ENCODE peak calls at places on chromosomes 16 and 17, in ten cellular contexts. H, Z, P, F, D, K, Q, R, M and U are unnamed samples.

GRCh38 chr16:13935408-13935807 is 15.5 kb downstream of the ERCC4 start:
- DNase-seq in H (no peak), Z (no peak), P (no peak), F (no peak), D (no peak), K (peak), Q (no peak), R (peak), M (peak), U (no peak)

GRCh38 chr17:73251871-73252270 is 9.8 kb downstream of the CPSF4L start:
- DNase-seq in H (no peak), Z (no peak), P (no peak), F (peak), D (no peak), K (no peak), Q (no peak), R (no peak), M (no peak), U (no peak)

GRCh38 chr16:54632322-54632721 is 298.3 kb upstream of the IRX5 start:
- DNase-seq in H (no peak), Z (no peak), P (no peak), F (no peak), D (no peak), K (no peak), Q (no peak), R (no peak), M (no peak), U (no peak)

GRCh38 chr16:85391175-85391707 is 221.9 kb upstream of the GSE1 start:
- DNase-seq in H (no peak), Z (no peak), P (peak), F (peak), D (no peak), K (no peak), Q (no peak), R (peak), M (no peak), U (no peak)

GRCh38 chr17:77365584-77366186 is 224.9 kb downstream of the SEC14L1 start:
- DNase-seq in H (no peak), Z (peak), P (peak), F (no peak), D (peak), K (peak), Q (no peak), R (no peak), M (no peak), U (no peak)

GRCh38 chr16:660459-661183 is 7.3 kb upstream of the RHOT2 start:
- DNase-seq in H (peak), Z (peak), P (peak), F (peak), D (peak), K (peak), Q (no peak), R (peak), M (peak), U (peak)

GRCh38 chr17:15513058-15513858 is 45.8 kb upstream of the CDRT4 start:
- DNase-seq in H (no peak), Z (peak), P (no peak), F (no peak), D (no peak), K (no peak), Q (no peak), R (no peak), M (no peak), U (no peak)

GRCh38 chr17:28718317-28718672 is 627 bp upstream of the RAB34 start:
- DNase-seq in H (no peak), Z (no peak), P (no peak), F (no peak), D (no peak), K (no peak), Q (no peak), R (no peak), M (no peak), U (no peak)

GRCh38 chr17:41848788-41849187 is 11.2 kb downstream of the KLHL10 start:
- DNase-seq in H (no peak), Z (peak), P (no peak), F (no peak), D (no peak), K (no peak), Q (no peak), R (no peak), M (no peak), U (no peak)

GRCh38 chr17:66302761-66303626 is 581 bp downstream of the PRKCA start:
- DNase-seq in H (no peak), Z (peak), P (peak), F (peak), D (no peak), K (peak), Q (peak), R (peak), M (peak), U (peak)

GRCh38 chr17:78267257-78268073 is 36.0 kb downstream of the TMEM235 start:
- DNase-seq in H (no peak), Z (no peak), P (no peak), F (no peak), D (no peak), K (no peak), Q (no peak), R (no peak), M (no peak), U (no peak)

GRCh38 chr17:77470800-77471733 is 330.3 kb downstream of the SEC14L1 start:
- DNase-seq in H (no peak), Z (peak), P (no peak), F (no peak), D (no peak), K (peak), Q (no peak), R (no peak), M (no peak), U (no peak)

DNA sequence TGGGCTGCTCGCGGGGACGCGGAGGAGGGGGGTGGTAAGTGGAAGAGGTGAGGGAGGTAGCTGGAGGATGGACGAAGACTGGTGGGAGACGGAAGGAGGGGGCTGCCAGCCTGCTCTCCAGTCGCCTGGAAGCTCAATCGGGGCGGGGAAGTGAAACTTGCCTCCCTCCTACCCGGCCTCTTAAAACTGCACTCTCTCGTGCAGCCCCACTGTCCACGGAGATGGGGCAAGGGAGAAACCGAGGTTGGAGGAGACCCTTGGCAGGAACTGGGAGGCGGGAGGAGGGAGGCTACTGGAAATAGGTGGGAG is 1.1 kb downstream of the SOX9 start:
- DNase-seq in H (no peak), Z (no peak), P (no peak), F (peak), D (no peak), K (no peak), Q (no peak), R (no peak), M (no peak), U (peak)
- TF ChIP-seq CTCF in H (no peak), Z (no peak), P (no peak), F (no peak), D (no peak), K (no peak), Q (no peak), R (no peak), M (no peak), U (no peak)

GRCh38 chr16:3498988-3499387 is 1.8 kb upstream of the CLUAP1 start:
- DNase-seq in H (no peak), Z (no peak), P (no peak), F (no peak), D (no peak), K (no peak), Q (no peak), R (no peak), M (no peak), U (no peak)

GRCh38 chr16:3508736-3509135 is 7.9 kb downstream of the CLUAP1 start:
- DNase-seq in H (no peak), Z (no peak), P (no peak), F (peak), D (no peak), K (no peak), Q (no peak), R (no peak), M (no peak), U (no peak)

GRCh38 chr16:3501783-3502400 is 1.1 kb downstream of the CLUAP1 start:
- DNase-seq in H (no peak), Z (no peak), P (no peak), F (no peak), D (no peak), K (no peak), Q (no peak), R (no peak), M (no peak), U (no peak)

GRCh38 chr16:3497771-3498170 is 2.5 kb upstream of the C16orf90 start:
- DNase-seq in H (no peak), Z (no peak), P (no peak), F (no peak), D (no peak), K (no peak), Q (no peak), R (no peak), M (no peak), U (no peak)

GRCh38 chr16:3503513-3503912 is 2.7 kb downstream of the CLUAP1 start:
- DNase-seq in H (no peak), Z (no peak), P (no peak), F (no peak), D (no peak), K (no peak), Q (no peak), R (no peak), M (no peak), U (peak)
- TF ChIP-seq CTCF in H (no peak), Z (no peak), P (no peak), F (no peak), D (no peak), K (no peak), Q (no peak), R (no peak), M (no peak), U (no peak)

GRCh38 chr17:79784353-79785016 is 6.5 kb downstream of the CBX2 start:
- DNase-seq in H (no peak), Z (no peak), P (no peak), F (no peak), D (no peak), K (no peak), Q (no peak), R (no peak), M (no peak), U (no peak)
- TF ChIP-seq CTCF in H (no peak), Z (no peak), P (no peak), F (no peak), D (no peak), K (no peak), Q (no peak), R (no peak), M (no peak), U (no peak)

DNA sequence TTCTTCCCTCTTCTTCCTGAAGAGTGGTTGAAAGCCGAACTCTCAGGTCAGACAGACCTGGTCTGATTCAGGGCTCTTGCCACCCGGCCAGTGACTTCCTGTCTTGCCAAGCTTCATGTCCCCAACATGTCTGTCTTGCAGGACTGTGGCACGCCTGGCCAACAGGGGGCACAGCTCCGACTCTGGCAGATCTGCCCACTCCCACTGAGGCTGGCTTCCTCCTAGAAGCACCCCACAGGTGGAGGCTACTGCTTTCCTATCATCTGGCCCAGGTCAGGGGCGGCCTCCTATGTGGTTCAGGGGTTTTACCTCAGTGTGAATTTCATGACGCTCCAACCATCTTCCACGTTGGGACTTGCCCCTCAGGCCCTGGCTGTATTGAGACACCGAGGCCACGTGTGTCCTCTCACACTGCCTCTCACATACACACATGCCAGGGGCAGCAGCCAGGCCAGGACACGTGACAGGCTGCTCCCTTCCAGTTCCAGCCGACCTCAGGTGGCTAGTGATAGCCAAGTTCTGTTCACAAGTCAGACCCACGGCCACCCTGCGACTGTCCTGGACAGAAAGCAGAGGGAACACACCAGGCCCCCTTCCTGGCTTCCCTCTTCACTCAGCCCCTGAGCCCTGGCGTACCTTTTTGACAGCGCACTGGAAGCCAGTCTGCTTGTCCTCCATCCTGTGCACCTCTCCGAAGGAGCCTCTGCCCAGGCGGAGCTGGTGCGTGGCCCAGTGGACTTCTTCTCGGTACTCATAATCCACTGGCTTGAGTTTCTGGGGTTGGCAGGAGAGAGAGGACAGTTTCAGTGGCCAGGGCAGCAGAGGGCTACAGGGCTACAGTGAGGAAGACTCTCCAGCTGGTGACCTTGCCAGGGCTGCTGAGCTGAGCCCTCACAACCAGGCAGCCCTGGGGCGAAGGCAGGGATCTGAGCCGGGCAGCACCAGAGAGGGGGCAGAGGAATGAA is 22.6 kb upstream of the SPATA32 start:
- DNase-seq in H (no peak), Z (no peak), P (peak), F (no peak), D (no peak), K (peak), Q (no peak), R (peak), M (no peak), U (no peak)
- TF ChIP-seq CTCF in H (peak), Z (peak), P (no peak), F (no peak), D (peak), K (peak), Q (no peak), R (peak), M (peak), U (no peak)

DNA sequence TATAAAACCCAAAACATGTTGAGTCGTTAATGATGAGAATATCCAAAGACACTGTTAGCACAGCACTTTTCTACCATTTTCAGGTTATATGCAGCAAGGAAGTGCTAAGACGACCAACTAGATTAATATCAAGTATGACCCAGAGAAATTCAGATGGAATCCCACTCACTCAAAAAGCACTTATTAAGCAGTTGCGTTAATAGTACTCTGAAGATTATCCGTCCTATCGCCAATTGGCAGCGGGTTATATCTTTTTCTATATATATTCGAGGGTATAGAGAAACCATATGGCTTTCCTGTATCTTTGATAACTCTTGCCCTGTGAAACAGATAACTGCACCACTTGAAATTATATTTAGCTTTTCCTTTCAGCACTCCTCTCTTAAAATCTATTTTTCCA is 1.1 kb downstream of the CRLF3 start:
- DNase-seq in H (no peak), Z (no peak), P (no peak), F (no peak), D (no peak), K (no peak), Q (no peak), R (no peak), M (no peak), U (no peak)
- TF ChIP-seq CTCF in H (no peak), Z (no peak), P (no peak), F (no peak), D (no peak), K (no peak), Q (no peak), R (no peak), M (no peak), U (no peak)

DNA sequence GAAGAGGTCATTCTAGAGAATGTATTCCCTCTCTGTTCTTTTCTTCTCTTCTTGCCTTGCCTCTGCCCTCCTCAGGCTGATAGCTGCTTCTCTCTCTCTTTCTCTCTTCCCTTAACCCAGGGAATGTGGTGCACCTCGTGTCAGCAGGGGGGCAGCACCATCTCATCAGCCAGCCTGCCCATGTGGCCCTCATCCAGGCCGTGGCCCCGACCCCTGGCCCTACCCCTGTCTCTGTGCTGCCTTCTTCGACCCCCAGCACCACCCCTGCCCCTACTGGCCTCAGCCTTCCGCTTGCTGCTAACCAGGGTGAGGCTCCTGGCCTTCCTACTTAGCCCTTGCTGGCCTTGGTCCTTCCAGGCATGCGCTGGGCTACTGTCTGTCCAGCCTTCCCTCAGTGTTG is 23.5 kb downstream of the SRCAP start:
- DNase-seq in H (no peak), Z (no peak), P (no peak), F (no peak), D (no peak), K (no peak), Q (no peak), R (no peak), M (no peak), U (no peak)
- TF ChIP-seq CTCF in H (no peak), Z (no peak), P (no peak), F (no peak), D (no peak), K (no peak), Q (no peak), R (no peak), M (no peak), U (no peak)

GRCh38 chr17:67779098-67779672 is 46.1 kb upstream of the BPTF start:
- DNase-seq in H (no peak), Z (peak), P (peak), F (no peak), D (no peak), K (peak), Q (peak), R (peak), M (peak), U (peak)
- TF ChIP-seq CTCF in H (peak), Z (peak), P (no peak), F (no peak), D (peak), K (peak), Q (peak), R (peak), M (peak), U (peak)